ENCODE peak calls at places on chromosome 2, in seven cellular contexts. S, V, R, T, W, D and H are unnamed samples.

GRCh38 chr2:187148059-187148714 is 299.2 kb upstream of the ZSWIM2 start:
- DNase-seq in T (no peak), V (no peak), S (no peak), D (no peak), R (no peak), W (no peak), H (no peak)

GRCh38 chr2:44126106-44126797 is 42.4 kb upstream of the PPM1B start:
- DNase-seq in R (no peak), T (no peak), W (peak; percentile 8), S (no peak), V (peak; percentile 21), D (no peak), H (no peak)

GRCh38 chr2:174603280-174603679 is 5.7 kb upstream of the WIPF1 start:
- DNase-seq in R (peak; percentile 77), V (no peak), T (no peak), W (peak; percentile 55), S (peak; percentile 62), D (peak; percentile 70), H (no peak)

GRCh38 chr2:240410808-240411207 is 24.7 kb upstream of the GPC1 start:
- DNase-seq in V (no peak), S (no peak), D (no peak), R (no peak), T (no peak), W (no peak), H (no peak)

GRCh38 chr2:70328921-70329561 is 27.2 kb upstream of the FAM136A start:
- DNase-seq in T (peak; percentile 69), V (no peak), R (no peak), S (no peak), W (peak; percentile 22), D (peak; percentile 54), H (peak; percentile 61)

GRCh38 chr2:102439065-102439695 is 16.2 kb downstream of the IL18RAP start:
- DNase-seq in T (no peak), R (no peak), D (no peak), W (no peak), S (no peak), V (no peak), H (peak; percentile 82)

GRCh38 chr2:207676827-207677354 is 34.5 kb upstream of the CCNYL1 start:
- DNase-seq in T (no peak), V (no peak), W (no peak), R (no peak), S (peak; percentile 89), D (no peak), H (peak; percentile 70)

GRCh38 chr2:71784734-71785549 is 331.6 kb downstream of the DYSF start:
- DNase-seq in S (no peak), V (no peak), D (no peak), R (no peak), T (no peak), W (peak; percentile 68), H (peak; percentile 29)

GRCh38 chr2:149418065-149418464 is 87.7 kb downstream of the LYPD6 start:
- DNase-seq in S (peak; percentile 78), W (no peak), V (no peak), R (no peak), T (no peak), D (no peak), H (no peak)
- TF ChIP-seq CTCF in S (no peak), W (no peak), V (no peak), R (no peak), T (no peak), D (no peak), H (no peak)

DNA sequence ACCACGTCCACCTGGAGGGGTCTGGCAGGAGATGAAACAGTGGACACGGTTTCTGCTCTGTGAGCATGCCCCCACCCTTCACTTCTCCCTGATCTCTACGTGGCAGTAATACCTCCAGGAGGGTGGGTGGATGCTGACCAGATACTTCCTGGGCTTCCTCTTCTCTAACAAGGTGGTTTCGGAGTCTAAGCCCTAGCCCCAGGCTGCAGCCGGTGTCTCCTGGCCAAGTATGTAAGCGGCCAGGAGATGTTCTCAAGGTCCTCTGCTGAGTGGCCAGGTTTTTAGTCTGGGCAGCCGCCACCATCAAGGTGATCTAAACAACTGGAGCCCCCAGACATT is 101.8 kb upstream of the ASB18 start:
- DNase-seq in V (no peak), T (no peak), W (no peak), D (no peak), R (no peak), S (no peak), H (no peak)
- H3K27me3 ChIP-seq in V (peaks cover 18% of the 10 kb centered on the region), T (peaks cover 12% of the 10 kb centered on the region), W (no peaks in the 10 kb centered on the region), D (no peaks in the 10 kb centered on the region), R (no peaks in the 10 kb centered on the region), S (peaks cover 5% of the 10 kb centered on the region), H (no peaks in the 10 kb centered on the region)

GRCh38 chr2:61951876-61952275 is 46.4 kb downstream of the COMMD1 start:
- DNase-seq in V (no peak), S (no peak), W (no peak), D (no peak), T (no peak), R (no peak), H (no peak)

GRCh38 chr2:61950133-61950560 is 44.7 kb downstream of the COMMD1 start:
- DNase-seq in W (no peak), T (no peak), R (no peak), D (no peak), S (no peak), V (no peak), H (no peak)

GRCh38 chr2:61950571-61951315 is 45.3 kb downstream of the COMMD1 start:
- DNase-seq in W (no peak), S (no peak), V (no peak), T (no peak), R (no peak), D (no peak), H (no peak)

GRCh38 chr2:61948661-61949457 is 43.4 kb downstream of the COMMD1 start:
- DNase-seq in W (no peak), R (peak; percentile 1), S (no peak), V (no peak), D (no peak), T (no peak), H (no peak)

DNA sequence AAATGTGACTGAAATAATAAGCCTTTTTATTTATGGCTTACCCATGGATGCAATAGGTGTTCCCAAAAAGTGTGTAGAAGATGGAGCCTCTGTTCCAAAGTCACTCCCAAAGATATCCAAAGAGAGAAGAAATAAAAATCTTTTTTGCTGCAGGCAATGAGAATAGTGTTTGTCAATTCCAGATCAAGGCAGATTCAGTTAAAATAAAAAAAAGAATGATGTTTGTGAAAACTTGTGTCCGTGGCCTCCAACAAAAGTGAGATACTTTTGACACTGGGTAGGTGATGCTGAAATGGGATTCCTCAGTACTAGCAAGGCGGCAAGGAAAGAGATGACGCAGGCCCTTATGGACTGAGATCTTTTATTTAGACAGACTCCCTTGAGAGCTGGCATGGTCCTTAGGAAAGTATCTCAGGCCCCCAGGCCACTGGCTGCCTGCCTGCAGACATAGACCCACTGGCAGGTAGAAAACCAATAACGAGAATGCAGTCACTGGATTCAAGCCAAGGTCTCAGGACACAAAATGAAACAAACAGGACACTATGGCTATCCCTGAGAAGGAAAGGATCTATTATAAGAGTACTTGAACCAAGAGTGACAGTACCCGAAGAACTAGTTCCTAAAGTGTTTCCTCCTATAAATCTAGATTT is 44.1 kb downstream of the COMMD1 start:
- DNase-seq in T (no peak), W (peak; percentile 20), R (peak; percentile 50), D (no peak), S (no peak), V (no peak), H (no peak)
- H3K4me3 ChIP-seq in T (no peak overlapping the region), W (no peak overlapping the region), R (no peak overlapping the region), D (no peak overlapping the region), S (no peak overlapping the region), V (no peak overlapping the region), H (no peak overlapping the region)

GRCh38 chr2:27407798-27408491 is 1.4 kb downstream of the PPM1G start:
- DNase-seq in S (peak; percentile 75), D (no peak), V (no peak), W (peak; percentile 10), T (no peak), R (no peak), H (no peak)

GRCh38 chr2:27408601-27409320 is 630 bp downstream of the PPM1G start:
- DNase-seq in D (no peak), S (peak; percentile 12), T (no peak), V (no peak), W (no peak), R (no peak), H (no peak)

GRCh38 chr2:27412419-27413152 is 3.2 kb upstream of the PPM1G start:
- DNase-seq in D (no peak), S (no peak), R (no peak), W (no peak), T (no peak), V (no peak), H (no peak)

DNA sequence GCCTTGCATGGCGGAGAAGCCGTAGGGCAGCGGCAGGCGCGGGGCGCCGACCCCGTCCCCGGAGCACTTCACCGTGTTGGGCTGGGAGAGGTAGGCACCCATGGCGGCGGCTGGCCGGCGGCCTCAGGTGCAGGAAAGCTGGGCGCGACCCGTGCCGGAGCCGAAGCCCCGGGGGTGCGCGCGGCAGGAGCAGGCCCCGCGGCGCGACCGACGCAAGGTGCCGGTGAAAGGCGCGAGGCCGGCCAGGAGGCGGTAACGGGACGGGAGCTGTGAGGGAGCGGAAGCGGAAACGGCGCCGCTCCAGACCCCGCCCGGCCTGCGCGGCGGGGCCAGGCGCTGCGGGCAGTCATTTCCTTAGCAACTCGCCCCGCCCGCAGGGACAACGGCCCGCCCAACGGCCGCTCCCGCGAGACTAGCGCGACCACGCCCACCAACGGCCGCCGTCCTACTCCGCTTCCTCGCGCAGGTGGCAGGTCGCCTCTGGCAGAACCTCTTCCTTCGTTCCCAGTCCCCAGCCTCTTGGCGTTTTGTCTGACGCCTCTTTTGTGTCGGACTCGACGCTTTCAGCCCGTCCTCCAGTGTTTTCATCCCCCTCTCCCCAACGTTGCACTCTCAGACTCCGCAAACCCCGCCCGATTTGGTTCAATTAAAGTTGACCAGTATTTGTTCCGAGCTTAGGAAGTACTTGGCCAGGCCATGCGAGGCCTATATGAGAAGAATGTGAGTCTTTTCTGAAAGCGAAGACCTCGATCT is at the start of gene PPM1G:
- DNase-seq in S (peak; percentile 97), R (peak; percentile 97), T (peak; percentile 97), D (peak; percentile 98), V (peak; percentile 95), W (peak; percentile 95), H (peak; percentile 67)
- TF ChIP-seq CTCF in S (no peak), R (no peak), T (no peak), D (no peak), V (no peak), W (no peak), H (no peak)

DNA sequence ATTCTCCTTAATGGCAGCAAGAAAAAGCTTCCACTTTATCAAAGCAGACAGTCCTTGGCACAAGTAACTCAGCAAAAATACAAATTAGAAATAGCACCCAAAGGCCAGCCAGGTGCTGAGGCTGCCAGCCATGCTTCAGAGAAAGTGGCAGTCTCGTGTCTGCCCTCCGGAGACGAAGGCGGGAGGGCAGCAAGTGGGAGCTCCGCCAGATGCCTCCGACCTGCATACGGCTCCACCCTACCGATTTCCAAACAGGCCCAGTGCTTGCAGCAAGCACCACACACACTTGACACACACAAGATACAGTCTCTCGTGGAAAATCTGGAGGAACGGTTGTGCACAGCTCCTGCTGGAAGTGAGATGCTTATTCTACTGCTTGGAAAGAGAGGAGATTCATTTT is 134.9 kb upstream of the REV1 start:
- DNase-seq in R (no peak), D (no peak), W (no peak), V (no peak), T (no peak), S (no peak), H (no peak)
- H3K27me3 ChIP-seq in R (no peaks in the 10 kb centered on the region), D (no peaks in the 10 kb centered on the region), W (no peaks in the 10 kb centered on the region), V (no peaks in the 10 kb centered on the region), T (no peaks in the 10 kb centered on the region), S (no peaks in the 10 kb centered on the region), H (no peaks in the 10 kb centered on the region)

GRCh38 chr2:52558265-52558664 is 1209.3 kb upstream of the CHAC2 start:
- DNase-seq in T (no peak), R (no peak), S (no peak), W (no peak), V (no peak), D (no peak), H (no peak)
- H3K4me3 ChIP-seq in T (no peak overlapping the region), R (no peak overlapping the region), S (no peak overlapping the region), W (no peak overlapping the region), V (no peak overlapping the region), D (no peak overlapping the region), H (no peak overlapping the region)